ENCODE peak calls at places on chromosomes 3 and 15, in eight cellular contexts. One of them, this sample, is unnamed.
A peak's percentile ranks its signal among the peaks of the same experiment; 100 is the strongest.

GRCh38 chr3:157329541-157329940 is 107.1 kb upstream of the PTX3 start:
- DNase-seq in upper lobe of left lung: no peak
- DNase-seq in esophagus muscularis mucosa: no peak
- DNase-seq in tibial nerve: no peak
- DNase-seq in A549: no peak
- DNase-seq in sigmoid colon: no peak
- DNase-seq in K562: no peak
- DNase-seq in ovary: no peak
- DNase-seq in this sample: no peak

GRCh38 chr3:4994144-4994730 is 15.0 kb downstream of the BHLHE40 start:
- DNase-seq in upper lobe of left lung: no peak
- DNase-seq in esophagus muscularis mucosa: no peak
- DNase-seq in tibial nerve: no peak
- DNase-seq in A549: peak; percentile 60
- DNase-seq in sigmoid colon: no peak
- DNase-seq in K562: peak; percentile 21
- DNase-seq in ovary: no peak
- DNase-seq in this sample: no peak

GRCh38 chr3:48711727-48712126 is 5.3 kb downstream of the IP6K2 start:
- DNase-seq in upper lobe of left lung: no peak
- DNase-seq in esophagus muscularis mucosa: no peak
- DNase-seq in tibial nerve: no peak
- DNase-seq in A549: no peak
- DNase-seq in sigmoid colon: no peak
- DNase-seq in K562: no peak
- DNase-seq in ovary: no peak
- DNase-seq in this sample: no peak

GRCh38 chr3:38598791-38599190 is 50.7 kb downstream of the SCN5A start:
- DNase-seq in upper lobe of left lung: no peak
- DNase-seq in esophagus muscularis mucosa: no peak
- DNase-seq in tibial nerve: no peak
- DNase-seq in A549: no peak
- DNase-seq in sigmoid colon: peak; percentile 55
- DNase-seq in K562: no peak
- DNase-seq in ovary: peak; percentile 13
- DNase-seq in this sample: no peak

GRCh38 chr3:14216257-14217048 is 37.8 kb downstream of the LSM3 start:
- DNase-seq in upper lobe of left lung: no peak
- DNase-seq in esophagus muscularis mucosa: no peak
- DNase-seq in tibial nerve: no peak
- DNase-seq in A549: peak; percentile 32
- DNase-seq in sigmoid colon: no peak
- DNase-seq in K562: no peak
- DNase-seq in ovary: no peak
- DNase-seq in this sample: no peak

GRCh38 chr15:67043939-67044771 is 21.2 kb upstream of the SMAD3 start:
- DNase-seq in upper lobe of left lung: no peak
- DNase-seq in esophagus muscularis mucosa: no peak
- DNase-seq in tibial nerve: no peak
- DNase-seq in A549: peak; percentile 89
- DNase-seq in sigmoid colon: no peak
- DNase-seq in K562: no peak
- DNase-seq in ovary: no peak
- DNase-seq in this sample: no peak

GRCh38 chr15:88657326-88658069 is 18.7 kb downstream of the ISG20 start:
- DNase-seq in upper lobe of left lung: no peak
- DNase-seq in esophagus muscularis mucosa: peak; percentile 92
- DNase-seq in tibial nerve: no peak
- DNase-seq in A549: peak; percentile 62
- DNase-seq in sigmoid colon: peak; percentile 68
- DNase-seq in K562: peak; percentile 70
- DNase-seq in ovary: peak; percentile 70
- DNase-seq in this sample: no peak

GRCh38 chr3:185825639-185826481 is 1.0 kb upstream of the IGF2BP2 start:
- DNase-seq in upper lobe of left lung: peak; percentile 90
- DNase-seq in esophagus muscularis mucosa: no peak
- DNase-seq in tibial nerve: no peak
- DNase-seq in A549: peak; percentile 57
- DNase-seq in sigmoid colon: peak; percentile 64
- DNase-seq in K562: no peak
- DNase-seq in ovary: peak; percentile 56
- DNase-seq in this sample: peak; percentile 76

GRCh38 chr15:100779331-100780207 is 100.1 kb upstream of the ALDH1A3 start:
- DNase-seq in upper lobe of left lung: no peak
- DNase-seq in esophagus muscularis mucosa: peak; percentile 72
- DNase-seq in tibial nerve: peak; percentile 2
- DNase-seq in A549: no peak
- DNase-seq in sigmoid colon: peak; percentile 28
- DNase-seq in K562: no peak
- DNase-seq in ovary: no peak
- DNase-seq in this sample: no peak

DNA sequence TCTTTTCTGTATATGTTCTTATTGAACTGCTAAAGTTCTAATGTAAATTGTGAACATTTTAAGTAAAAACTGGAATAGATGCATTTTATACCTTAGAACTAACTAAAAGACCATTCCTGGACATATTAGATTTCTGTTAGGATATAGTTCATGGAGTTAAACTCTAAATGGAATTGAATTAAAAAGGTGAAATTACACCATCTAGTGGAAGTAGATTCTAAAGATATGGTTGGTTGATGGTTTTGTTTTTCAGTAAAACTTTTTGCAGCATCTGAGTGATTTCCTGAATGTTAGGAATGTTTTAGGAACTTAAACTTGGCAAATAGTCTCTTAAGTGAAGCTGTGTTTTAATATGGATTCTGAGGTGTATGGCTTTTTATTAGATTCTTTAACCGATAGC is 96.8 kb downstream of the SLMAP start:
- DNase-seq in upper lobe of left lung: no peak
- DNase-seq in esophagus muscularis mucosa: no peak
- DNase-seq in tibial nerve: no peak
- DNase-seq in A549: peak; percentile 13
- DNase-seq in sigmoid colon: no peak
- DNase-seq in K562: no peak
- DNase-seq in ovary: no peak
- DNase-seq in this sample: no peak
- TF ChIP-seq EP300 in upper lobe of left lung: no peak
- TF ChIP-seq EP300 in esophagus muscularis mucosa: no peak
- TF ChIP-seq EP300 in tibial nerve: no peak
- TF ChIP-seq EP300 in A549: no peak
- TF ChIP-seq EP300 in sigmoid colon: no peak
- TF ChIP-seq EP300 in K562: no peak
- TF ChIP-seq EP300 in ovary: no peak
- TF ChIP-seq EP300 in this sample: no peak

DNA sequence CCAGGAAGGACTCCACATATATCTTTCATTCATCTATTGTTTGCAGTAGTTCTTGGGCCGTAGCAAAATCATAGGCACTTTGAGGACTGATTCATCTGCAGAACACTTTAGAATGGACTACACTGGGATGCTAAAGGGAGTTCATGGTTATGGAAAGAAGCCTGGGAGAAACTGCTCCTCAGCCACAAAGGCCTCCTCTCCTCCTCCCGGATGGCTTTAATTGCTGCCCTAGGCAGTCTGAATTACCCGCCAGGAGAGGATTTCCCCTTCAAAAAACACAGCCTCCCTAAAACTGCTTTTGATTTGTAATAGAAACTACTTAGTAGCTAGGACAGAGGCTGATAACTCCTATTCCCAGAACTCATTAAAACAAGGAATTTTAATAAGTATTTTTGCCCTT is 4.6 kb downstream of the TMEM266 start:
- DNase-seq in upper lobe of left lung: no peak
- DNase-seq in esophagus muscularis mucosa: peak; percentile 24
- DNase-seq in tibial nerve: no peak
- DNase-seq in A549: no peak
- DNase-seq in sigmoid colon: no peak
- DNase-seq in K562: no peak
- DNase-seq in ovary: no peak
- DNase-seq in this sample: no peak
- TF ChIP-seq POLR2A in upper lobe of left lung: no peak
- TF ChIP-seq POLR2A in esophagus muscularis mucosa: no peak
- TF ChIP-seq POLR2A in tibial nerve: no peak
- TF ChIP-seq POLR2A in A549: no peak
- TF ChIP-seq POLR2A in sigmoid colon: no peak
- TF ChIP-seq POLR2A in K562: no peak
- TF ChIP-seq POLR2A in ovary: no peak
- TF ChIP-seq POLR2A in this sample: no peak

DNA sequence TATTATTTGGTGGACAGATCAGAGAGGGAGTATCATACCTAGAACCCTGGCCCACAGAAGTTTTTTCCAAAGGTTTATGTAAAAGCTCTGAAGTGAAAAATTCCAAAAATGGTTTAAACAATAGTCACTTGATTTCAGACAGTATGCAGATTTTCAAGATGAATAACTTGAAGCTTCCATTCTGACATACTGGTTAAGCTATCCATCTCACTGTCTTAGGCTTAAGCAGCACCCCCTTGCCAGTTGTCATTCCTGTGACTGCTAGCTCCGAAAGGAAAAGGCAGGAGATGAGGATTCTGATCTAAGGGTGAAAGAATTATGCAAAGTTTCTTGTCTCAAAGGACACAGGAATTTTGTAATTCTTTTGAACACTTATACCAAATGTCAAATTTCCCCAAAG is 337.5 kb upstream of the THBS1 start:
- DNase-seq in upper lobe of left lung: no peak
- DNase-seq in esophagus muscularis mucosa: no peak
- DNase-seq in tibial nerve: no peak
- DNase-seq in A549: no peak
- DNase-seq in sigmoid colon: no peak
- DNase-seq in K562: no peak
- DNase-seq in ovary: no peak
- DNase-seq in this sample: no peak
- TF ChIP-seq EP300 in upper lobe of left lung: no peak
- TF ChIP-seq EP300 in esophagus muscularis mucosa: no peak
- TF ChIP-seq EP300 in tibial nerve: no peak
- TF ChIP-seq EP300 in A549: no peak
- TF ChIP-seq EP300 in sigmoid colon: no peak
- TF ChIP-seq EP300 in K562: no peak
- TF ChIP-seq EP300 in ovary: no peak
- TF ChIP-seq EP300 in this sample: no peak

GRCh38 chr15:40982855-40983254 is 29.6 kb downstream of the CHAC1 start:
- DNase-seq in upper lobe of left lung: peak; percentile 78
- DNase-seq in esophagus muscularis mucosa: no peak
- DNase-seq in tibial nerve: no peak
- DNase-seq in A549: no peak
- DNase-seq in sigmoid colon: no peak
- DNase-seq in K562: no peak
- DNase-seq in ovary: no peak
- DNase-seq in this sample: no peak
- TF ChIP-seq POLR2A in upper lobe of left lung: no peak
- TF ChIP-seq POLR2A in esophagus muscularis mucosa: no peak
- TF ChIP-seq POLR2A in tibial nerve: no peak
- TF ChIP-seq POLR2A in A549: no peak
- TF ChIP-seq POLR2A in sigmoid colon: no peak
- TF ChIP-seq POLR2A in K562: no peak
- TF ChIP-seq POLR2A in ovary: no peak
- TF ChIP-seq POLR2A in this sample: no peak

DNA sequence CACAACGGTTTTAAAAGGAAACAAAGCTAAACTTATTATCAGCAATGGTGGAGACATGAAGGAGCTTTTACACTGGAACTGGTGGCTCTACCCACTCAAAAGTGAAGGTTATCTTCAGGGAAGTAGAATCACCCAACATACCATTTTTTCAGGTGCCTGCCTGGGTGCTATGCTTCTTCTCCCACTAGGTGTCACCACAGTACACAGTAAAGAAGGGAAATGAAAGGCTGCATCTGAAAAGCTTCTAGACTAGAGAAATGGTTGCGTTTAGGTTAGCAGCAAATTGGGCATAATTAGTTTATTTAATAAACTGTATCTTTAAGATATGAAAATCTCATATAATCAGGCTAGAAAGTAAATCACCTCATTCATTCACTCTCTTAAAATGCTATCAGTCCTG is 47.0 kb upstream of the SELENOK start:
- DNase-seq in upper lobe of left lung: no peak
- DNase-seq in esophagus muscularis mucosa: no peak
- DNase-seq in tibial nerve: peak; percentile 58
- DNase-seq in A549: peak; percentile 44
- DNase-seq in sigmoid colon: no peak
- DNase-seq in K562: peak; percentile 24
- DNase-seq in ovary: no peak
- DNase-seq in this sample: peak; percentile 19
- TF ChIP-seq EP300 in upper lobe of left lung: no peak
- TF ChIP-seq EP300 in esophagus muscularis mucosa: no peak
- TF ChIP-seq EP300 in tibial nerve: no peak
- TF ChIP-seq EP300 in A549: no peak
- TF ChIP-seq EP300 in sigmoid colon: no peak
- TF ChIP-seq EP300 in K562: no peak
- TF ChIP-seq EP300 in ovary: no peak
- TF ChIP-seq EP300 in this sample: no peak

This sample was measured in transverse colon.